ENCODE peak calls at places on chromosomes 13 and 19, in five cellular contexts. N is tibial artery; C is stimulated activated CD8-positive, alpha-beta memory T cell treated with anti-CD3 and anti-CD28 coated beads, Interleukin-7, amount 100 ng/mL, for 1 hour; Z is HFFc6; V is body of pancreas. D is an unnamed sample.

GRCh38 chr19:27775395-27775794 is 1437.6 kb downstream of the UQCRFS1 start:
- DNase-seq in V (no peak), N (no peak), C (no peak), Z (no peak), D (no peak)

GRCh38 chr13:113407531-113408393 is 43.8 kb upstream of the GRTP1 start:
- DNase-seq in N (no peak), C (no peak), V (peak; percentile 5), Z (no peak), D (no peak)

GRCh38 chr13:80161219-80161618 is 179.7 kb downstream of the SPRY2 start:
- DNase-seq in Z (no peak), V (no peak), C (no peak), N (no peak), D (no peak)

GRCh38 chr13:98626298-98626940 is 49.5 kb upstream of the STK24 start:
- DNase-seq in C (no peak), Z (no peak), N (no peak), V (no peak), D (no peak)

GRCh38 chr13:47017476-47017875 is 120.6 kb upstream of the HTR2A start:
- DNase-seq in N (no peak), C (no peak), Z (no peak), V (no peak), D (no peak)

GRCh38 chr13:101152184-101152583 is 264.1 kb downstream of the NALCN start:
- DNase-seq in Z (no peak), C (no peak), V (no peak), N (no peak), D (no peak)

GRCh38 chr13:23899555-23899954 is 2.3 kb upstream of the C1QTNF9B start:
- DNase-seq in V (no peak), C (no peak), N (peak; percentile 29), Z (peak; percentile 67), D (no peak)

GRCh38 chr19:35549174-35549788 is 3.9 kb downstream of the TMEM147 start:
- DNase-seq in C (no peak), V (peak; percentile 70), N (no peak), Z (peak; percentile 46), D (peak; percentile 31)

GRCh38 chr13:40485611-40486517 is 180.6 kb downstream of the FOXO1 start:
- DNase-seq in V (no peak), N (no peak), Z (no peak), C (peak; percentile 31), D (peak; percentile 55)

D was measured in activated T-helper 1 cell treated with Interleukin-2 at 50 U/mL for 16 hours.